ENCODE peak calls at places on chromosome 18, in four cellular contexts. O, M, V and A are unnamed samples.

GRCh38 chr18:29556070-29556469 is 1379.1 kb upstream of the CDH2 start:
- DNase-seq in O (no peak), M (no peak), V (no peak), A (no peak)

GRCh38 chr18:75048776-75049454 is 160.0 kb downstream of the PTGR3 start:
- DNase-seq in O (no peak), V (no peak), M (no peak), A (no peak)

GRCh38 chr18:39199231-39199855 is 1633.7 kb upstream of the CELF4 start:
- DNase-seq in V (peak), M (no peak), O (no peak), A (no peak)

GRCh38 chr18:44744206-44745180 is 63.8 kb downstream of the SETBP1 start:
- DNase-seq in O (peak), V (no peak), M (no peak), A (peak)

GRCh38 chr18:51250006-51250405 is 52.5 kb upstream of the MEX3C start:
- DNase-seq in O (no peak), V (no peak), M (no peak), A (no peak)

GRCh38 chr18:58862851-58863538 is 1.7 kb upstream of the ZNF532 start:
- DNase-seq in M (no peak), V (peak), O (no peak), A (peak)

GRCh38 chr18:66894851-66895250 is 291.0 kb upstream of the CDH19 start:
- DNase-seq in V (no peak), O (no peak), M (no peak), A (no peak)

GRCh38 chr18:58337285-58337684 is 291.6 kb downstream of the ALPK2 start:
- DNase-seq in O (no peak), V (no peak), M (no peak), A (no peak)

GRCh38 chr18:44681039-44681595 is 429 bp downstream of the SETBP1 start:
- DNase-seq in O (no peak), V (no peak), M (no peak), A (no peak)

GRCh38 chr18:10134204-10134603 is 220.4 kb downstream of the VAPA start:
- DNase-seq in M (no peak), V (no peak), O (no peak), A (no peak)

GRCh38 chr18:48356909-48357631 is 52.1 kb downstream of the ZBTB7C start:
- DNase-seq in M (no peak), O (no peak), V (no peak), A (no peak)

GRCh38 chr18:31723998-31724711 is 36.5 kb downstream of the SLC25A52 start:
- DNase-seq in O (no peak), M (no peak), V (peak), A (no peak)

GRCh38 chr18:54209471-54210180 is 14.8 kb downstream of the MBD2 start:
- DNase-seq in M (no peak), V (no peak), O (no peak), A (peak)

GRCh38 chr18:47953471-47953931 is 23.0 kb upstream of the SMAD2 start:
- DNase-seq in M (no peak), V (peak), O (no peak), A (peak)

GRCh38 chr18:44733754-44734465 is 53.2 kb downstream of the SETBP1 start:
- DNase-seq in M (no peak), O (no peak), V (no peak), A (no peak)

GRCh38 chr18:12302391-12303147 is 5.5 kb upstream of the TUBB6 start:
- DNase-seq in M (no peak), O (no peak), V (no peak), A (no peak)

GRCh38 chr18:75551071-75551470 is 123.6 kb upstream of the SMIM21 start:
- DNase-seq in V (no peak), O (no peak), M (no peak), A (no peak)

GRCh38 chr18:14958701-14959100 is 210.7 kb downstream of the ANKRD30B start:
- DNase-seq in V (no peak), O (no peak), M (no peak), A (no peak)

GRCh38 chr18:75230210-75231052 is 19.8 kb downstream of the TSHZ1 start:
- DNase-seq in V (peak), M (no peak), O (no peak), A (no peak)

GRCh38 chr18:33577688-33578370 is at the start of gene ASXL3:
- DNase-seq in V (peak), O (peak), M (no peak), A (peak)

GRCh38 chr18:39647627-39648502 is 2082.3 kb upstream of the CELF4 start:
- DNase-seq in V (peak), O (no peak), M (no peak), A (no peak)

GRCh38 chr18:51128533-51128932 is 68.9 kb downstream of the MEX3C start:
- DNase-seq in M (no peak), O (no peak), V (no peak), A (no peak)

GRCh38 chr18:73520229-73520628 is 627.4 kb downstream of the FBXO15 start:
- DNase-seq in M (no peak), V (no peak), O (peak), A (no peak)
- TF ChIP-seq CTCF in M (peak), V (no peak), O (peak), A (peak)

DNA sequence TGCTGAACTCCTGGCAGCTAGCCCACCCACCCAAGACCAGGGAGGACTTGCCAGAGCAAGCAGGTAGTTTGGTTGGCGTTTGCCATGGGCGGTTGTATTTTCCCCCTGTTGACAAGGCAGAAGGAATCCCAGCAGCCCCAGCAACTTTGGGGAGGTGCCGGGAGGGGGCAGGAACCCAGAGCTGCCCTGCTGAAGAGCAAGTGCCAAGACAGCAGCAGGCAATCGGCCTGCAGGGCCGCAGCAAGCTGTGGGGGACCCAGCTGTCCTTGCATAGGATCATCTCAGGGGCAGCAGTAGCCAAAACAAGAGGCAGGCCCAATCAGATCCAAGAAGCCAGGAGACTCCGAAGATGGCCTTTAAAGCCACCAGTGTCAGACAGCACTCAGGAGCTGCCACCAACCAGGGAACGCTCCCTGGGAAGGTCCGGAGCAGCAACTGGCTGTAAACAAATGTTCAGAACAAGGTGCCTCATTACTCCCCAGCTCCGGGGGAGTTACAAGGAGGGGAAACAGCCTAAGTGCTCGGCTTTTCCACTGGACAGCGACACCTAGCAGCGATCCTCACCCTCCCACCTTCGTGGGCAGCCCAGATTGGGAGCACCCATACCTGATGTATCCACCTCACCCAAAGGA is 2.1 kb downstream of the ST8SIA5 start:
- DNase-seq in M (no peak), V (no peak), O (peak), A (no peak)
- TF ChIP-seq CTCF in M (no peak), V (no peak), O (no peak), A (no peak)

GRCh38 chr18:49898421-49898820 is 85.1 kb upstream of the ACAA2 start:
- DNase-seq in M (no peak), V (peak), O (peak), A (no peak)

GRCh38 chr18:49904871-49905555 is 91.7 kb upstream of the ACAA2 start:
- DNase-seq in V (no peak), M (no peak), O (no peak), A (no peak)

GRCh38 chr18:49894827-49895226 is 81.5 kb upstream of the ACAA2 start:
- DNase-seq in V (no peak), O (no peak), M (no peak), A (no peak)

GRCh38 chr18:49901862-49902340 is 88.6 kb upstream of the ACAA2 start:
- DNase-seq in O (no peak), M (no peak), V (no peak), A (no peak)

GRCh38 chr18:49899647-49900330 is 86.5 kb upstream of the ACAA2 start:
- DNase-seq in V (no peak), M (no peak), O (peak), A (peak)
- TF ChIP-seq CTCF in V (no peak), M (no peak), O (no peak), A (peak)

DNA sequence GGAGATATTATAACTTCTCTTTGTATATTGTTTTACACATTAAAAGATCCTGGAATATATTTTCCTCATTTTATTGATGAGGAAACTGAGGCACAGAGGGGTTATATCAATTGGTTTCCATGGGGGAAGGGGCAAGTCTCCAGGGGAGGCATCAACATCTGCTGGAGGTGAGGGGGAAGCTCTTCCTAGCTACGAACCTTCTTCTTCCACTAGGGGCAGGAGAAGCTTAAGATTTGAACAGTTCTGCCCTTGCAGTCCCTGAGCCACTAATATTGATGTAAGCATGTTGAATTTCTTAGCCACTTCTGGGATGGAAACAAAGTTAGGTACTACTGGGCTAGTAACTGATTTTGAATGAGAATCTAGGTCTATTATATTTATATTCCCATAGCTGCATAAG is 140.1 kb upstream of the AQP4 start:
- DNase-seq in V (no peak), M (no peak), O (no peak), A (no peak)
- TF ChIP-seq CTCF in V (peak), M (peak), O (peak), A (peak)

DNA sequence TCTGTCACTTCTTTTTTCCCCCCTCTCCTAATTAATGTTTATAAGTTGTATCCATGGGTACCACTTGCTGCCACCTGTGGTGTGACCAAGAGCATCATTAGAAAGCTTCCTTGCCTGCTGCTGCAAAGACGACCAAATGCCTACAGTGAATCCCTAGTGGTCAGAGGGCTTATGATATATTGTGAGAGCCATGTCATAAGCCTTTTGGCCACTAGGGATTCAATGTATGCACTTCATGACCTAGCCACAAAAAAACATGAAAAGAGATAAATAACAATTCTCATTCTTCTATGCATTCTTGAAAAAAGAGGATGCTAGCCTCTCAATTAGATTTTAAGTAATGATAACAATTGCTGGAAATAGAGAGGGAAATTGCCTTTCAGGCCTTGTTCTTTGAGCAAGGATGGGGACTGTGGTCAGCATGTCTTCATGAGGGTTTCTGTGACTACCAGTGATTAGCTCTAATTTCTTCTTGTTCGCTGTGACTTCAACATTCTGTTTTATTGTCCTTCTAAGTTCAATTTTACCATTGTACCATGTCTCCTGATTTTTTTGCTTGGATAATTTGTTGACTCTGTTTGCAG is 435.3 kb downstream of the TGIF1 start:
- DNase-seq in M (no peak), O (no peak), V (no peak), A (no peak)
- TF ChIP-seq CTCF in M (peak), O (no peak), V (peak), A (peak)

GRCh38 chr18:2466978-2467377 is 104.3 kb downstream of the METTL4 start:
- DNase-seq in V (no peak), O (no peak), M (no peak), A (no peak)

DNA sequence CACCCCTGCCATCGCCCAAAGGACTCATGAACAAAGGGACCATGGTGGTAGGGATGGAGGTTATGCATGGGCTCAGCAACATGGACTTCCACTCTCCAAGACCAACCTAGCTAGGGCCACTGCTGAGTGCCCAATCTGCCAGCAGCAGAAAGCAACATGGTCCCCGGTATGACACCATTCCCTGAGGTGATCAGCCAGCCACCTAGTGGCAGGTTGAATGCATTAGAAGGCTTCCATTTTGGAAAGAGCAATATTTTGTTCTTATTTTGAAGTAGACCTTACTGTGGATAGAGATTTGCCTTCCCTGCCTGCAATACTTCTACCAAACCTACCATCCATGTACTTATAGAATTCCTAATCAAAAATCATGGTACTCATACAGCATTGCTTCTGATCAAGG is 99.8 kb downstream of the METTL4 start:
- DNase-seq in V (no peak), O (peak), M (no peak), A (no peak)
- TF ChIP-seq CTCF in V (no peak), O (no peak), M (peak), A (peak)

DNA sequence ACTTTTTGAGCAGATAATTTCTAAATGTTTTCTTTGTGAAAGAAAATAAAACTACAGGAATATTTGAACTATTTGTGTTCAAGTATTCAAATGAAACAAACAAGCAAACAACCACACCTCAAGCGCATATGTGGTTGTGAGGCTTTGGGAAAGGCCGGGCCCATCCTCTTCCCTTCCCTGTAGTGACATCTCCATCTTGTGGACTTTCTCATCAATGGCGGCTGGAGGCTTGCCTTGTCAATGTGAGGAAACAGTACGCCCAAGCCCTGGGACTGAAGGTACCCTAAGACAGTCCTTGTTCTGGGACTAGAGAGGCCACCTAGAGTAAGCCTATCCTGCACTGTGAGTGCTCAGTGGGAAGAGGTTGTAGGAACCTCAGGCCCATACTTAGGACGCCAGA is 166.8 kb downstream of the TPGS2 start:
- DNase-seq in O (peak), M (no peak), V (no peak), A (peak)
- TF ChIP-seq CTCF in O (no peak), M (peak), V (no peak), A (no peak)

GRCh38 chr18:22846697-22847096 is 86.4 kb upstream of the RBBP8 start:
- DNase-seq in M (no peak), O (no peak), V (no peak), A (no peak)
- TF ChIP-seq CTCF in M (no peak), O (no peak), V (no peak), A (no peak)

GRCh38 chr18:36580874-36581750 is 247.7 kb downstream of the TPGS2 start:
- DNase-seq in O (no peak), M (no peak), V (peak), A (no peak)

GRCh38 chr18:36579311-36579710 is 249.5 kb downstream of the TPGS2 start:
- DNase-seq in V (no peak), O (no peak), M (no peak), A (no peak)

GRCh38 chr18:36578871-36579270 is 249.9 kb downstream of the TPGS2 start:
- DNase-seq in M (no peak), O (no peak), V (no peak), A (no peak)

GRCh38 chr18:36583155-36583745 is 245.6 kb downstream of the TPGS2 start:
- DNase-seq in O (peak), M (no peak), V (no peak), A (no peak)

GRCh38 chr18:36580266-36580665 is 248.5 kb downstream of the TPGS2 start:
- DNase-seq in O (no peak), M (no peak), V (peak), A (no peak)
- TF ChIP-seq CTCF in O (no peak), M (no peak), V (no peak), A (no peak)

GRCh38 chr18:69631281-69631680 is 230.6 kb downstream of the DOK6 start:
- DNase-seq in V (peak), M (no peak), O (no peak), A (no peak)

GRCh38 chr18:69638056-69638455 is 237.4 kb downstream of the DOK6 start:
- DNase-seq in O (no peak), M (no peak), V (no peak), A (no peak)

GRCh38 chr18:69635482-69635881 is 234.8 kb downstream of the DOK6 start:
- DNase-seq in V (no peak), O (no peak), M (no peak), A (no peak)

DNA sequence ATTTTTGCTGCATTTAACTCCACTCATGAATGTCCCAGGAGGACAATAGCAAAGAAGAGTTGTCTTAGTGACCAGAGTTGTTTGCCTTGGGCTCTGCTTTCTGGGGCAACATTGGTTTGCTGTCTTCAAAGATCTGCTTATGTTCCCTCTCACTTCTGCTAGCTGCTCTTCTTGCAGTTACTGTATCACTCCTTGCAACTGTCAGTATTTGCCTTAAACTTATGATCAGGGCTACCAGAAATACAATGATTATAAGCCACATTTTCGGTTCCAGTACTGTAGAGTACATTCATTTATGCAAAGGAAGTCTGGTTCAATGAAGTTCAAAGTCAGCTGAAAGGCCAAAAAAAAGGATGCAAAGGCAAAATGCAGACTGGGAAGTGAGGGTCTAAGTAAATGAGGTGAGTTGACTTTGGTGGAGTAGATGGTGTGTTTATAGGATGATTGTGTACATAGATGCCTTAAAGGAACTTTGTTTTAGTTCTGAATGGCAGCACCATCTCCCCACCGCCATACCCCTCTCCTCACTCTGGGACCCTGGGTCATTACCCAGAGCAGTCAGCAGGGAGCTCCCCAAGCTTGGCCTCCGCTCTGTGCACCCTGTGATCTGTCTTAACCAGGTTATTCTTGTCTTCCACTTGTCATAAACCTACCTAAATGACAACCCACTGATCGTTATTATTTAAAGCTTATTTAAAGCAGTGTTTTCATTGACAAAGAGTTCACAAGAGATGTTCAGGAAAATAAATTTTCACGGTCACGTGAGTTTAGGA is 236.0 kb downstream of the DOK6 start:
- DNase-seq in O (peak), M (no peak), V (no peak), A (no peak)
- TF ChIP-seq CTCF in O (no peak), M (peak), V (no peak), A (no peak)